ENCODE peak calls at places on chromosome 7, in nine cellular contexts. I is EL, Z is mammary epithelial cell, E is DND-41, C is fibroblast of pulmonary artery, P is iPS-NIHi11, H is cardiac fibroblast, G is ELR, W is GM10248. F is an unnamed sample.

GRCh38 chr7:157483515-157483914 is 146.7 kb downstream of the DNAJB6 start:
- DNase-seq in W (no peak), E (no peak), H (no peak), P (no peak), I (no peak), C (no peak), Z (no peak), G (no peak), F (no peak)

GRCh38 chr7:33452805-33453502 is 323.6 kb downstream of the BBS9 start:
- DNase-seq in E (no peak), I (no peak), G (no peak), P (no peak), C (peak), W (no peak), Z (no peak), H (peak), F (no peak)

GRCh38 chr7:77685219-77685618 is 11.0 kb upstream of the RSBN1L start:
- DNase-seq in H (peak), G (no peak), W (no peak), P (peak), I (no peak), E (no peak), C (no peak), Z (peak), F (no peak)

GRCh38 chr7:131164025-131164899 is 163.4 kb upstream of the MKLN1 start:
- DNase-seq in P (peak), Z (peak), E (no peak), G (peak), W (no peak), I (peak), C (peak), H (peak), F (no peak)

GRCh38 chr7:38660427-38661099 is 29.4 kb upstream of the AMPH start:
- DNase-seq in G (peak), E (peak), H (peak), Z (peak), I (peak), P (peak), C (peak), W (peak), F (peak)

GRCh38 chr7:130417215-130417614 is 23.6 kb downstream of the CEP41 start:
- DNase-seq in G (no peak), H (no peak), E (peak), I (no peak), Z (no peak), P (no peak), C (no peak), W (no peak), F (no peak)

GRCh38 chr7:114944742-114945625 is 23.1 kb downstream of the MDFIC start:
- DNase-seq in Z (no peak), G (peak), W (no peak), H (peak), E (no peak), C (peak), I (peak), P (peak), F (no peak)

GRCh38 chr7:77265666-77266065 is 66.0 kb upstream of the FGL2 start:
- DNase-seq in C (no peak), W (no peak), Z (no peak), H (no peak), E (no peak), G (no peak), P (no peak), I (no peak), F (no peak)

GRCh38 chr7:38311329-38311937 is 38.0 kb upstream of the TARP start:
- DNase-seq in W (peak), I (peak), G (peak), H (no peak), Z (no peak), P (no peak), C (no peak), E (no peak), F (no peak)

F was measured in CD4-positive, alpha-beta memory T cell.